ENCODE peak calls at places on chromosomes 5 and 9, in seven cellular contexts. K is mesenteric fat pad, B is NCI-H774, J is A549, G is nephron progenitor cell, C is kidney tubule cell, P is kidney. S is an unnamed sample.

GRCh38 chr5:78983601-78984000 is 1.5 kb downstream of the ARSB start:
- DNase-seq in K (no peak), B (no peak), J (no peak), G (no peak), C (no peak), P (no peak), S (no peak)

GRCh38 chr5:68215888-68216736 is 556 bp downstream of the PIK3R1 start:
- DNase-seq in K (peak; percentile 90), B (peak; percentile 83), J (peak; percentile 18), G (peak; percentile 68), C (peak; percentile 51), P (peak; percentile 86), S (no peak)

GRCh38 chr9:131727184-131727785 is 12.6 kb downstream of the RAPGEF1 start:
- DNase-seq in K (no peak), B (no peak), J (no peak), G (no peak), C (peak; percentile 79), P (peak; percentile 7), S (no peak)

GRCh38 chr5:135723451-135723850 is 111.0 kb upstream of the SLC25A48 start:
- DNase-seq in K (no peak), B (no peak), J (no peak), G (no peak), C (no peak), P (no peak), S (no peak)

GRCh38 chr5:90866333-90866732 is 307.7 kb downstream of the ADGRV1 start:
- DNase-seq in K (no peak), B (peak; percentile 35), J (peak; percentile 32), G (no peak), C (peak; percentile 57), P (no peak), S (no peak)

GRCh38 chr5:16656561-16657191 is 39.9 kb upstream of the RETREG1 start:
- DNase-seq in K (no peak), B (no peak), J (no peak), G (no peak), C (no peak), P (no peak), S (no peak)

GRCh38 chr9:91789941-91790340 is 160.1 kb downstream of the ROR2 start:
- DNase-seq in K (peak; percentile 8), B (no peak), J (no peak), G (no peak), C (no peak), P (no peak), S (no peak)

GRCh38 chr5:127634007-127634406 is 14.9 kb upstream of the CTXN3 start:
- DNase-seq in K (no peak), B (no peak), J (no peak), G (no peak), C (no peak), P (no peak), S (no peak)

GRCh38 chr5:100902406-100903035 is 561 bp downstream of the ST8SIA4 start:
- DNase-seq in K (no peak), B (no peak), J (peak; percentile 16), G (no peak), C (no peak), P (no peak), S (peak; percentile 3)